ENCODE peak calls at places on chromosomes 5 and 9, in ten cellular contexts. P, R, X, W, J, N, U, D, C and I are unnamed samples.

GRCh38 chr5:42360641-42361320 is 62.5 kb upstream of the GHR start:
- DNase-seq in P (no peak), R (no peak), X (no peak), W (peak; percentile 25), J (no peak), N (no peak), U (no peak), D (no peak), C (no peak), I (no peak)

GRCh38 chr9:126461029-126461428 is 134.4 kb downstream of the MVB12B start:
- DNase-seq in P (no peak), R (no peak), X (no peak), W (no peak), J (no peak), N (no peak), U (no peak), D (no peak), C (no peak), I (no peak)

GRCh38 chr9:89929721-89930480 is 325.1 kb downstream of the GADD45G start:
- DNase-seq in P (no peak), R (no peak), X (no peak), W (no peak), J (no peak), N (no peak), U (no peak), D (no peak), C (peak; percentile 8), I (peak; percentile 89)

GRCh38 chr5:178554311-178554710 is 35.9 kb downstream of the COL23A1 start:
- DNase-seq in P (no peak), R (no peak), X (no peak), W (no peak), J (no peak), N (no peak), U (no peak), D (no peak), C (no peak), I (no peak)

GRCh38 chr5:115386657-115387056 is 90.2 kb upstream of the CCDC112 start:
- DNase-seq in P (no peak), R (no peak), X (no peak), W (no peak), J (no peak), N (no peak), U (no peak), D (no peak), C (no peak), I (no peak)

GRCh38 chr9:134789168-134789567 is 91.4 kb upstream of the FCN2 start:
- DNase-seq in P (no peak), R (no peak), X (no peak), W (no peak), J (no peak), N (no peak), U (no peak), D (peak; percentile 67), C (no peak), I (no peak)

GRCh38 chr9:108894225-108894997 is 32.3 kb downstream of the ACTL7A start:
- DNase-seq in P (no peak), R (no peak), X (no peak), W (no peak), J (no peak), N (peak; percentile 89), U (no peak), D (no peak), C (no peak), I (no peak)

GRCh38 chr5:58261605-58262004 is 198.3 kb downstream of the PLK2 start:
- DNase-seq in P (no peak), R (peak; percentile 17), X (no peak), W (no peak), J (no peak), N (no peak), U (no peak), D (no peak), C (no peak), I (no peak)

GRCh38 chr9:133113163-133113927 is 7.7 kb downstream of the RALGDS start:
- DNase-seq in P (no peak), R (no peak), X (no peak), W (no peak), J (peak; percentile 52), N (no peak), U (no peak), D (peak; percentile 66), C (no peak), I (no peak)

GRCh38 chr9:71743217-71743705 is 25.1 kb downstream of the CEMIP2 start:
- DNase-seq in P (no peak), R (no peak), X (no peak), W (no peak), J (no peak), N (no peak), U (no peak), D (no peak), C (no peak), I (no peak)

GRCh38 chr5:113264061-113264460 is 170.7 kb downstream of the TSSK1B start:
- DNase-seq in P (no peak), R (no peak), X (peak; percentile 19), W (no peak), J (no peak), N (no peak), U (no peak), D (no peak), C (no peak), I (no peak)

GRCh38 chr5:35781181-35781580 is 75.5 kb upstream of the IL7R start:
- DNase-seq in P (no peak), R (no peak), X (no peak), W (no peak), J (no peak), N (no peak), U (no peak), D (no peak), C (no peak), I (no peak)

GRCh38 chr5:172785429-172786088 is 14.6 kb upstream of the DUSP1 start:
- DNase-seq in P (no peak), R (no peak), X (no peak), W (no peak), J (peak; percentile 25), N (no peak), U (no peak), D (no peak), C (no peak), I (no peak)

GRCh38 chr9:120212153-120212852 is 367.7 kb downstream of the CDK5RAP2 start:
- DNase-seq in P (peak; percentile 12), R (no peak), X (no peak), W (no peak), J (no peak), N (no peak), U (no peak), D (no peak), C (no peak), I (no peak)

GRCh38 chr9:114100536-114100935 is 1.4 kb upstream of the KIF12 start:
- DNase-seq in P (no peak), R (no peak), X (no peak), W (no peak), J (no peak), N (no peak), U (no peak), D (no peak), C (no peak), I (no peak)

GRCh38 chr9:98810106-98810840 is 2.8 kb downstream of the GALNT12 start:
- DNase-seq in P (no peak), R (no peak), X (no peak), W (peak; percentile 45), J (no peak), N (no peak), U (no peak), D (no peak), C (no peak), I (no peak)

GRCh38 chr5:134070979-134071849 is 43.3 kb upstream of the TCF7 start:
- DNase-seq in P (peak; percentile 67), R (no peak), X (peak; percentile 70), W (peak; percentile 62), J (no peak), N (no peak), U (no peak), D (no peak), C (no peak), I (no peak)

GRCh38 chr9:126532489-126532888 is 81.2 kb upstream of the LMX1B start:
- DNase-seq in P (no peak), R (no peak), X (no peak), W (no peak), J (no peak), N (no peak), U (no peak), D (no peak), C (no peak), I (no peak)

GRCh38 chr9:92706218-92706940 is 36.4 kb upstream of the IPPK start:
- DNase-seq in P (peak; percentile 50), R (no peak), X (no peak), W (peak; percentile 55), J (no peak), N (no peak), U (no peak), D (no peak), C (no peak), I (no peak)

GRCh38 chr9:100368672-100369071 is 15.9 kb upstream of the TEX10 start:
- DNase-seq in P (no peak), R (no peak), X (no peak), W (no peak), J (no peak), N (no peak), U (no peak), D (no peak), C (no peak), I (no peak)

GRCh38 chr9:136062657-136063439 is 32.2 kb downstream of the NACC2 start:
- DNase-seq in P (no peak), R (no peak), X (no peak), W (no peak), J (no peak), N (no peak), U (no peak), D (no peak), C (no peak), I (no peak)

GRCh38 chr9:4987996-4988421 is 2.9 kb downstream of the JAK2 start:
- DNase-seq in P (peak; percentile 37), R (no peak), X (peak; percentile 78), W (peak; percentile 88), J (no peak), N (no peak), U (peak; percentile 49), D (no peak), C (peak; percentile 62), I (peak; percentile 61)

GRCh38 chr9:98081477-98082219 is 25.1 kb downstream of the NANS start:
- DNase-seq in P (no peak), R (no peak), X (peak; percentile 37), W (no peak), J (no peak), N (no peak), U (no peak), D (no peak), C (no peak), I (peak; percentile 31)

GRCh38 chr5:15510816-15511215 is 10.8 kb downstream of the FBXL7 start:
- DNase-seq in P (no peak), R (peak; percentile 34), X (no peak), W (no peak), J (no peak), N (no peak), U (no peak), D (no peak), C (no peak), I (no peak)

GRCh38 chr9:13446935-13447334 is 167.4 kb upstream of the MPDZ start:
- DNase-seq in P (no peak), R (no peak), X (no peak), W (no peak), J (no peak), N (no peak), U (no peak), D (no peak), C (peak; percentile 21), I (no peak)

GRCh38 chr5:77669677-77670076 is 31.2 kb upstream of the OTP start:
- DNase-seq in P (no peak), R (no peak), X (no peak), W (no peak), J (no peak), N (no peak), U (no peak), D (no peak), C (no peak), I (no peak)

GRCh38 chr5:6829150-6829784 is 116.0 kb downstream of the TENT4A start:
- DNase-seq in P (peak; percentile 43), R (no peak), X (no peak), W (no peak), J (no peak), N (no peak), U (no peak), D (no peak), C (no peak), I (no peak)

GRCh38 chr5:168359820-168360460 is 68.5 kb downstream of the WWC1 start:
- DNase-seq in P (no peak), R (no peak), X (no peak), W (no peak), J (no peak), N (peak; percentile 45), U (no peak), D (no peak), C (no peak), I (peak; percentile 23)